ENCODE peak calls at places on chromosome X, in six cellular contexts. One of them, this sample, is unnamed.

GRCh38 chrX:120768681-120769080 is 107.0 kb downstream of the CT47B1 start:
- DNase-seq in endothelial cell of umbilical vein: peak; percentile 77
- DNase-seq in K562: no peak
- DNase-seq in HepG2: no peak
- DNase-seq in H1: no peak
- DNase-seq in GM12878: no peak
- DNase-seq in this sample: no peak

GRCh38 chrX:121298499-121298898 is 251.1 kb downstream of the GLUD2 start:
- DNase-seq in endothelial cell of umbilical vein: no peak
- DNase-seq in K562: no peak
- DNase-seq in HepG2: no peak
- DNase-seq in H1: no peak
- DNase-seq in GM12878: no peak
- DNase-seq in this sample: no peak

GRCh38 chrX:30935985-30936384 is 46.9 kb upstream of the TAB3 start:
- DNase-seq in endothelial cell of umbilical vein: peak; percentile 6
- DNase-seq in K562: peak; percentile 40
- DNase-seq in HepG2: peak; percentile 45
- DNase-seq in H1: no peak
- DNase-seq in GM12878: no peak
- DNase-seq in this sample: peak; percentile 10

GRCh38 chrX:119755981-119756533 is 2.3 kb upstream of the SOWAHD start:
- DNase-seq in endothelial cell of umbilical vein: no peak
- DNase-seq in K562: no peak
- DNase-seq in HepG2: peak; percentile 14
- DNase-seq in H1: no peak
- DNase-seq in GM12878: peak; percentile 85
- DNase-seq in this sample: no peak

GRCh38 chrX:40831750-40832149 is 96.4 kb upstream of the MED14 start:
- DNase-seq in endothelial cell of umbilical vein: no peak
- DNase-seq in K562: no peak
- DNase-seq in HepG2: no peak
- DNase-seq in H1: no peak
- DNase-seq in GM12878: no peak
- DNase-seq in this sample: no peak

GRCh38 chrX:123797543-123798447 is 62.1 kb upstream of the XIAP start:
- DNase-seq in endothelial cell of umbilical vein: no peak
- DNase-seq in K562: no peak
- DNase-seq in HepG2: peak; percentile 66
- DNase-seq in H1: no peak
- DNase-seq in GM12878: no peak
- DNase-seq in this sample: no peak

GRCh38 chrX:37825225-37825842 is 22.0 kb downstream of the DYNLT3 start:
- DNase-seq in endothelial cell of umbilical vein: peak; percentile 33
- DNase-seq in K562: peak; percentile 22
- DNase-seq in HepG2: peak; percentile 8
- DNase-seq in H1: peak; percentile 44
- DNase-seq in GM12878: no peak
- DNase-seq in this sample: peak; percentile 8

GRCh38 chrX:33252306-33252825 is 41.0 kb upstream of the DMD start:
- DNase-seq in endothelial cell of umbilical vein: no peak
- DNase-seq in K562: no peak
- DNase-seq in HepG2: no peak
- DNase-seq in H1: no peak
- DNase-seq in GM12878: no peak
- DNase-seq in this sample: no peak

GRCh38 chrX:24298191-24298590 is 15.7 kb downstream of the SUPT20HL2 start:
- DNase-seq in endothelial cell of umbilical vein: peak; percentile 39
- DNase-seq in K562: no peak
- DNase-seq in HepG2: no peak
- DNase-seq in H1: no peak
- DNase-seq in GM12878: no peak
- DNase-seq in this sample: no peak

GRCh38 chrX:63755892-63756291 is 29.1 kb downstream of the ARHGEF9 start:
- DNase-seq in endothelial cell of umbilical vein: no peak
- DNase-seq in K562: no peak
- DNase-seq in HepG2: no peak
- DNase-seq in H1: no peak
- DNase-seq in GM12878: no peak
- DNase-seq in this sample: no peak

GRCh38 chrX:137565921-137566745 is at the start of gene ZIC3:
- DNase-seq in endothelial cell of umbilical vein: peak; percentile 25
- DNase-seq in K562: no peak
- DNase-seq in HepG2: no peak
- DNase-seq in H1: peak; percentile 84
- DNase-seq in GM12878: no peak
- DNase-seq in this sample: no peak

GRCh38 chrX:51892921-51893745 is at the start of gene MAGED1:
- DNase-seq in endothelial cell of umbilical vein: peak; percentile 98
- DNase-seq in K562: no peak
- DNase-seq in HepG2: peak; percentile 90
- DNase-seq in H1: peak; percentile 88
- DNase-seq in GM12878: peak; percentile 84
- DNase-seq in this sample: no peak

GRCh38 chrX:76987381-76987780 is 459.8 kb upstream of the FGF16 start:
- DNase-seq in endothelial cell of umbilical vein: no peak
- DNase-seq in K562: no peak
- DNase-seq in HepG2: no peak
- DNase-seq in H1: no peak
- DNase-seq in GM12878: no peak
- DNase-seq in this sample: no peak

GRCh38 chrX:116277391-116277790 is 106.8 kb downstream of the AGTR2 start:
- DNase-seq in endothelial cell of umbilical vein: no peak
- DNase-seq in K562: no peak
- DNase-seq in HepG2: no peak
- DNase-seq in H1: no peak
- DNase-seq in GM12878: no peak
- DNase-seq in this sample: no peak

GRCh38 chrX:72545990-72546389 is 26.7 kb downstream of the HDAC8 start:
- DNase-seq in endothelial cell of umbilical vein: peak; percentile 32
- DNase-seq in K562: no peak
- DNase-seq in HepG2: peak; percentile 2
- DNase-seq in H1: no peak
- DNase-seq in GM12878: no peak
- DNase-seq in this sample: no peak

GRCh38 chrX:10597871-10598270 is 22.5 kb downstream of the MID1 start:
- DNase-seq in endothelial cell of umbilical vein: peak; percentile 63
- DNase-seq in K562: peak; percentile 18
- DNase-seq in HepG2: peak; percentile 28
- DNase-seq in H1: no peak
- DNase-seq in GM12878: no peak
- DNase-seq in this sample: no peak

GRCh38 chrX:24333371-24333770 is 19.5 kb upstream of the SUPT20HL2 start:
- DNase-seq in endothelial cell of umbilical vein: no peak
- DNase-seq in K562: no peak
- DNase-seq in HepG2: no peak
- DNase-seq in H1: no peak
- DNase-seq in GM12878: no peak
- DNase-seq in this sample: no peak

GRCh38 chrX:105331244-105331643 is 110.8 kb upstream of the TEX13A start:
- DNase-seq in endothelial cell of umbilical vein: no peak
- DNase-seq in K562: no peak
- DNase-seq in HepG2: no peak
- DNase-seq in H1: no peak
- DNase-seq in GM12878: no peak
- DNase-seq in this sample: no peak

GRCh38 chrX:7706032-7706431 is 136.9 kb upstream of the VCX start:
- DNase-seq in endothelial cell of umbilical vein: no peak
- DNase-seq in K562: no peak
- DNase-seq in HepG2: no peak
- DNase-seq in H1: no peak
- DNase-seq in GM12878: no peak
- DNase-seq in this sample: no peak

GRCh38 chrX:103356023-103356798 is at the start of gene TCEAL9:
- DNase-seq in endothelial cell of umbilical vein: peak; percentile 79
- DNase-seq in K562: peak; percentile 36
- DNase-seq in HepG2: peak; percentile 51
- DNase-seq in H1: no peak
- DNase-seq in GM12878: no peak
- DNase-seq in this sample: peak; percentile 29
- TF ChIP-seq POLR2A in endothelial cell of umbilical vein: peak; percentile 78
- TF ChIP-seq POLR2A in K562: peak; percentile 65
- TF ChIP-seq POLR2A in HepG2: no peak
- TF ChIP-seq POLR2A in H1: peak; percentile 53
- TF ChIP-seq POLR2A in GM12878: no peak
- TF ChIP-seq POLR2A in this sample: peak; percentile 69

GRCh38 chrX:630922-631496 is 418 bp downstream of the SHOX start:
- DNase-seq in endothelial cell of umbilical vein: no peak
- DNase-seq in K562: no peak
- DNase-seq in HepG2: no peak
- DNase-seq in H1: peak; percentile 70
- DNase-seq in GM12878: no peak
- DNase-seq in this sample: no peak

GRCh38 chrX:630007-630921 is at the start of gene SHOX:
- DNase-seq in endothelial cell of umbilical vein: no peak
- DNase-seq in K562: no peak
- DNase-seq in HepG2: no peak
- DNase-seq in H1: no peak
- DNase-seq in GM12878: no peak
- DNase-seq in this sample: no peak

GRCh38 chrX:627995-628394 is 2.6 kb upstream of the SHOX start:
- DNase-seq in endothelial cell of umbilical vein: no peak
- DNase-seq in K562: no peak
- DNase-seq in HepG2: no peak
- DNase-seq in H1: no peak
- DNase-seq in GM12878: no peak
- DNase-seq in this sample: no peak

GRCh38 chrX:627510-627964 is 3.1 kb upstream of the SHOX start:
- DNase-seq in endothelial cell of umbilical vein: no peak
- DNase-seq in K562: no peak
- DNase-seq in HepG2: no peak
- DNase-seq in H1: peak; percentile 55
- DNase-seq in GM12878: no peak
- DNase-seq in this sample: no peak

DNA sequence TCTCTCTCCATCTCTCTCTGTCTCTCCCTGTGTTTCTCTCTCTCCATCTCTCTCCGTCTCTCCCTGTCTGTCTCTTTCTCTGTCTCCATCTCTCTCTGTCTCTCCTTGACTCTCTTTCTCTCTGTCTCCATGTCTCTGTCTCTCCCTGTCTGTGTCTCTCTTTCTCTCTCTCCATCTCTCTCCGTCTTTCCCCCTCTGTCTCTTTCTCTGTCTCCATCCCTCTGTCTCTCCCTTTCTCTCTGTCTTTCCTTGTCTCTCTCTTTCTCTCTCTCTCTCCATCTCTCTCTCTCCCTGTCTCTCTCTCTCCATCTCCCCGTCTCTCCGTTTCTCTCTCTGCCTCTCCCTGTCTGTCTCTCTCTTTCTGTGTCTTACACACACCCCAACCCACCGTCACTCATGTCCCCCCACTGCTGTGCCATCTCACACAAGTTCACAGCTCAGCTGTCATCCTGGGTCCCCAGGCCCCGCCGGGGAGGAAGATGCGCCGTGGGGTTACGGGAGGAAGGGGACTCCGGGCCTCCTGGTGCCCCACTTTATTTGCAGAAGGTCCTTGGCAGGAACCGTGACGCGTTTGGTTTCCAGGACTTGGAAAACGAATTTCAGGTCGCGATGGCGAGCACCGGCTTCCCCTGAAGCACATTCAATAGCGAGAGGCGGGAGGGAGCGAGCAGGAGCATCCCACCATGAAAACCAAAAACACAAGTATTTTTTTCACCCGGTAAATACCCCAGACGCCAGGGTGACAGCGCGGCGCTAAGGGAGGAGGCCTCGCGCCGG is 1.2 kb upstream of the SHOX start:
- DNase-seq in endothelial cell of umbilical vein: no peak
- DNase-seq in K562: no peak
- DNase-seq in HepG2: no peak
- DNase-seq in H1: peak; percentile 52
- DNase-seq in GM12878: no peak
- DNase-seq in this sample: no peak
- TF ChIP-seq EZH2 in endothelial cell of umbilical vein: no peak
- TF ChIP-seq EZH2 in K562: no peak
- TF ChIP-seq EZH2 in HepG2: no peak
- TF ChIP-seq EZH2 in H1: no peak
- TF ChIP-seq EZH2 in GM12878: no peak
- TF ChIP-seq EZH2 in this sample: no peak

DNA sequence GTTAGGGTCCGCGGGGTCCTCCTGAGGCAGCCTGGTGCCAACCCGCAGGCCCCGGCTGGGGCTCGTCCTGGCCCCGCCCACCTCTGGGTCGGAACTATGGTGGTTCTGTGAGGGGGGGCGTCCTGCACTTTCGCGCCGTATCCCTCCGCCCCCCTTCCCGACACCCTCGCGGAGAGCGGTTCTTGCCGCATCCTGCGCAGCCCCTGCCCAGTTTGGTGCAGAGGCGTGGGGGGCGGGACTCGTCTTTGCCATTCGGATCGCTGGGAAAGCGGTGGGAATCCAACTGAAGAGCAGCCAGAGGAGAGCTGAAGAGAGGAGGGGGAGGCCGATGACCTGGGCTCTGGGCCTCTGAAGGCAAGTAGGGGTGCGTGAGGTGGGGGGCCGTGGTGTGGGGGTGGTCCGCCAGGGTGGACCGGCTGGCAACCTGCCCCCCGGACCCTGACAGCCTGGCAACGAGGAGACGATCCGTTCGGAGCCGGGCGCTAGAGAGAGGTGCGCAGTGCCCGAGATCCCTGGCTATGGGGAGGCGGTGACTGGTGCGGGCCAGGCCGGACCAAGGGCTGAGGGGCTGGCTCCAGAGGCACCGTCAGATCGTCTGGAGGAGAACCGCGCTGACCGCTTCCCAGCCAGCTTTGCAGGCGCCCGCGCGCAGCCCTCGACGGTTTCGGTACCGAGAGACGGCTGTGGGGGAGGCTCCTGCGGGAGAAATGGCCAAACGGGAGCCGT is at the start of gene GPRASP1:
- DNase-seq in endothelial cell of umbilical vein: peak; percentile 29
- DNase-seq in K562: no peak
- DNase-seq in HepG2: no peak
- DNase-seq in H1: peak; percentile 62
- DNase-seq in GM12878: no peak
- DNase-seq in this sample: no peak
- TF ChIP-seq POLR2A in endothelial cell of umbilical vein: no peak
- TF ChIP-seq POLR2A in K562: no peak
- TF ChIP-seq POLR2A in HepG2: no peak
- TF ChIP-seq POLR2A in H1: no peak
- TF ChIP-seq POLR2A in GM12878: no peak
- TF ChIP-seq POLR2A in this sample: no peak

DNA sequence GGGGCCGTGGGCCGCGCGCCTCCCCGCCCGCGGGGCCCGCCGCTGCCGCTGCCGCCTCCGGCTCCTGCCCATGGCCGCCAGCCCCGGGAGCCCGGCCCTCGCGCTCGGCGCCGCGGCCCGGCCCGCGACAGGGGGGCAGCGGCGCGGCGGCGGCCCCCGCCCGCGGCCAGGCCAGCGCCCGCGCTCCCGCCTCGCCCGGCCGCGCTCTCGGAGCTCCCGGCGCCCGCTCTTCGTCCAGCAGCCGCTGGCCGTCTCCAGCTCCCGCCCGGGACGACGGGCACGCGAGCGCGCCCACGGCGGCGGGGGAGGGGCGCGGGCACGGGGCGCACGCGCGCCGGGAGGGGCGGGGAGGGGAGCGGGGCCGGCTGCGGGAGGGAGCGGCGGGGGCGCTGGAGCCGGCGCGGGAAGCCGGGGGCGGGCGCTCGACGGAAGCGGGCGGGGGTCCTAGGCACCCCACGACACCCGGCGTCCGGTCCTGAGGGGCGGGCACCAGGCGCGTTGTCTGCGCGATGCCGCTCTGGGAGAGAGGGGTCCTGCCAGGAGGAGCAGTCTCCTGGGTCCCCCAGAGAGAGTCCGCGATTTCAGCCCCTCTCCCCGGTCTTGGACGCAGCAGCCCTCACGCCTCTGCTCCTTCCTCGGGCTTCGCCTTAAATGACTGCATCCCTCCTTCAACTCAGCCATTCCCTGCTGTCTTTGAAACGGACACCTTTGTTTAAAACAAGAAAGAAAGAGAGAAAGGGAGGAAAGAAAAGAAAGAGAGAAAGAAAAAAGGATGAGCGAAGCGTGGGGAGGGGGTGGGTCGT is 489 bp upstream of the PDZD4 start:
- DNase-seq in endothelial cell of umbilical vein: no peak
- DNase-seq in K562: no peak
- DNase-seq in HepG2: no peak
- DNase-seq in H1: no peak
- DNase-seq in GM12878: no peak
- DNase-seq in this sample: no peak
- TF ChIP-seq EZH2 in endothelial cell of umbilical vein: peak; percentile 79
- TF ChIP-seq EZH2 in K562: no peak
- TF ChIP-seq EZH2 in HepG2: peak; percentile 59
- TF ChIP-seq EZH2 in H1: no peak
- TF ChIP-seq EZH2 in GM12878: no peak
- TF ChIP-seq EZH2 in this sample: no peak

This sample was measured in HCT116.